ENCODE peak calls at places on chromosomes 4 and X, in seven cellular contexts. N is CD8-positive, alpha-beta memory T cell; M is H1; W is Peyer's patch; J is IMR-90; Z is PC-3; U is dorsolateral prefrontal cortex. X is an unnamed sample. For H3K27me3, the result is how much of the 10 kb centered on the place peaks cover.

GRCh38 chrX:35006361-35006760 is 63.8 kb downstream of the FAM47B start:
- DNase-seq in N (no peak), M (no peak), W (no peak), J (no peak), Z (no peak), U (no peak), X (no peak)

GRCh38 chr4:100566396-100566795 is 48.6 kb upstream of the EMCN start:
- DNase-seq in N (no peak), M (no peak), W (no peak), J (no peak), Z (no peak), U (no peak), X (no peak)

GRCh38 chr4:10706236-10706635 is 21.7 kb upstream of the CLNK start:
- DNase-seq in N (no peak), M (no peak), W (no peak), J (peak), Z (no peak), U (no peak), X (no peak)

GRCh38 chrX:110563276-110563675 is 204.6 kb downstream of the RTL9 start:
- DNase-seq in N (no peak), M (no peak), W (no peak), J (no peak), Z (peak), U (no peak), X (no peak)

GRCh38 chr4:106647451-106647850 is 278.9 kb upstream of the GIMD1 start:
- DNase-seq in N (no peak), M (no peak), W (no peak), J (no peak), Z (peak), U (no peak), X (no peak)

GRCh38 chr4:174394915-174395314 is 111.2 kb downstream of the CEP44 start:
- DNase-seq in N (no peak), M (no peak), W (no peak), J (peak), Z (peak), U (no peak), X (no peak)

GRCh38 chrX:9646471-9647038 is 119.1 kb downstream of the GPR143 start:
- DNase-seq in N (no peak), M (no peak), W (no peak), J (peak), Z (no peak), U (no peak), X (no peak)

GRCh38 chr4:85780664-85781063 is 305.7 kb downstream of the ARHGAP24 start:
- DNase-seq in N (no peak), M (no peak), W (no peak), J (no peak), Z (no peak), U (no peak), X (no peak)

GRCh38 chr4:182246401-182247205 is 3.4 kb downstream of the TENM3 start:
- DNase-seq in N (no peak), M (no peak), W (no peak), J (peak), Z (no peak), U (peak), X (no peak)

GRCh38 chr4:122668241-122668640 is 47.4 kb upstream of the IL21 start:
- DNase-seq in N (no peak), M (no peak), W (no peak), J (peak), Z (peak), U (no peak), X (no peak)

GRCh38 chr4:76969941-76970529 is 20.5 kb downstream of the SEPTIN11 start:
- DNase-seq in N (no peak), M (no peak), W (no peak), J (no peak), Z (peak), U (no peak), X (no peak)

GRCh38 chr4:48331577-48332340 is 9.6 kb upstream of the SLAIN2 start:
- DNase-seq in N (no peak), M (no peak), W (no peak), J (peak), Z (peak), U (no peak), X (no peak)

GRCh38 chr4:41757521-41758156 is 9.1 kb upstream of the PHOX2B start:
- DNase-seq in N (no peak), M (no peak), W (no peak), J (no peak), Z (peak), U (no peak), X (no peak)

GRCh38 chrX:83845397-83845796 is 15.5 kb upstream of the CYLC1 start:
- DNase-seq in N (peak), M (no peak), W (no peak), J (peak), Z (peak), U (no peak), X (peak)

GRCh38 chr4:7415927-7416686 is 18.6 kb downstream of the PSAPL1 start:
- DNase-seq in N (no peak), M (no peak), W (peak), J (no peak), Z (no peak), U (no peak), X (no peak)

GRCh38 chr4:130808492-130808891 is 1712.5 kb downstream of the C4orf33 start:
- DNase-seq in N (no peak), M (no peak), W (no peak), J (no peak), Z (peak), U (no peak), X (no peak)

GRCh38 chr4:185810746-185811508 is 1.1 kb downstream of the SORBS2 start:
- DNase-seq in N (no peak), M (no peak), W (no peak), J (no peak), Z (peak), U (no peak), X (no peak)

GRCh38 chrX:37371578-37371981 is 22.4 kb downstream of the PRRG1 start:
- DNase-seq in N (no peak), M (no peak), W (no peak), J (peak), Z (no peak), U (peak), X (no peak)

GRCh38 chr4:84479663-84480062 is 19.4 kb downstream of the NKX6-1 start:
- DNase-seq in N (no peak), M (no peak), W (no peak), J (no peak), Z (peak), U (no peak), X (no peak)

GRCh38 chrX:7943600-7944245 is 16.5 kb upstream of the PNPLA4 start:
- DNase-seq in N (no peak), M (no peak), W (no peak), J (no peak), Z (no peak), U (no peak), X (no peak)

GRCh38 chr4:2924286-2924685 is 38.9 kb downstream of the NOP14 start:
- DNase-seq in N (no peak), M (no peak), W (peak), J (no peak), Z (no peak), U (no peak), X (no peak)

GRCh38 chr4:42478941-42479340 is 81.7 kb downstream of the SHISA3 start:
- DNase-seq in N (no peak), M (no peak), W (no peak), J (no peak), Z (peak), U (no peak), X (no peak)

GRCh38 chr4:36222702-36223101 is 21.6 kb downstream of the ARAP2 start:
- DNase-seq in N (no peak), M (no peak), W (no peak), J (no peak), Z (peak), U (no peak), X (no peak)

GRCh38 chr4:173254646-173255045 is 79.5 kb downstream of the HMGB2 start:
- DNase-seq in N (no peak), M (no peak), W (no peak), J (no peak), Z (no peak), U (no peak), X (peak)

GRCh38 chrX:66015906-66016689 is 23.8 kb downstream of the VSIG4 start:
- DNase-seq in N (no peak), M (no peak), W (no peak), J (no peak), Z (no peak), U (no peak), X (no peak)

GRCh38 chr4:184768296-184768695 is 34.4 kb upstream of the CENPU start:
- DNase-seq in N (no peak), M (no peak), W (no peak), J (no peak), Z (no peak), U (no peak), X (no peak)

GRCh38 chrX:132022115-132022862 is 813 bp upstream of the STK26 start:
- DNase-seq in N (peak), M (no peak), W (no peak), J (no peak), Z (peak), U (no peak), X (peak)

GRCh38 chrX:44451056-44451455 is 91.6 kb downstream of the FUNDC1 start:
- DNase-seq in N (no peak), M (no peak), W (no peak), J (no peak), Z (no peak), U (no peak), X (no peak)

GRCh38 chrX:56788717-56789122 is 59.7 kb downstream of the NBDY start:
- DNase-seq in N (no peak), M (no peak), W (peak), J (peak), Z (no peak), U (peak), X (no peak)

GRCh38 chr4:182483685-182484084 is 240.5 kb downstream of the TENM3 start:
- DNase-seq in N (no peak), M (no peak), W (no peak), J (no peak), Z (no peak), U (no peak), X (no peak)

GRCh38 chr4:127997534-127998388 is 32.6 kb downstream of the ABHD18 start:
- DNase-seq in N (no peak), M (no peak), W (no peak), J (peak), Z (peak), U (no peak), X (peak)

GRCh38 chr4:176422031-176422430 is 102.3 kb downstream of the SPCS3 start:
- DNase-seq in N (no peak), M (no peak), W (no peak), J (peak), Z (peak), U (no peak), X (no peak)

GRCh38 chr4:153326513-153326912 is 18.0 kb upstream of the MND1 start:
- DNase-seq in N (no peak), M (no peak), W (no peak), J (peak), Z (peak), U (no peak), X (no peak)

GRCh38 chr4:75370582-75370981 is 143.6 kb downstream of the RCHY1 start:
- DNase-seq in N (no peak), M (no peak), W (no peak), J (no peak), Z (no peak), U (no peak), X (no peak)

GRCh38 chr4:38013461-38014366 is 53.5 kb downstream of the PTTG2 start:
- DNase-seq in N (no peak), M (no peak), W (no peak), J (peak), Z (peak), U (no peak), X (no peak)

GRCh38 chrX:103431316-103431715 is 55.0 kb downstream of the BEX3 start:
- DNase-seq in N (no peak), M (no peak), W (no peak), J (peak), Z (peak), U (no peak), X (no peak)

GRCh38 chrX:148794350-148794749 is 293.9 kb downstream of the AFF2 start:
- DNase-seq in N (no peak), M (no peak), W (no peak), J (no peak), Z (no peak), U (no peak), X (no peak)

GRCh38 chr4:5893013-5893580 is at the start of gene CRMP1:
- DNase-seq in N (no peak), M (no peak), W (no peak), J (no peak), Z (no peak), U (no peak), X (no peak)

GRCh38 chr4:22987861-22988260 is 295.1 kb downstream of the GBA3 start:
- DNase-seq in N (no peak), M (no peak), W (no peak), J (peak), Z (peak), U (no peak), X (no peak)

GRCh38 chrX:49838374-49838773 is 9.3 kb downstream of the PAGE4 start:
- DNase-seq in N (no peak), M (no peak), W (peak), J (peak), Z (peak), U (no peak), X (no peak)

GRCh38 chr4:53706422-53707032 is 115.2 kb upstream of the LNX1 start:
- DNase-seq in N (no peak), M (no peak), W (no peak), J (peak), Z (peak), U (no peak), X (peak)

GRCh38 chr4:53703267-53703655 is 112.0 kb upstream of the LNX1 start:
- DNase-seq in N (no peak), M (no peak), W (no peak), J (no peak), Z (no peak), U (no peak), X (no peak)

GRCh38 chr4:53705151-53705764 is 114.0 kb upstream of the LNX1 start:
- DNase-seq in N (no peak), M (no peak), W (no peak), J (no peak), Z (peak), U (no peak), X (peak)

GRCh38 chr4:53704329-53704728 is 113.0 kb upstream of the LNX1 start:
- DNase-seq in N (no peak), M (no peak), W (no peak), J (no peak), Z (no peak), U (no peak), X (no peak)

GRCh38 chr4:53705972-53706371 is 114.7 kb upstream of the LNX1 start:
- DNase-seq in N (no peak), M (no peak), W (no peak), J (no peak), Z (no peak), U (no peak), X (no peak)
- H3K27me3 ChIP-seq in N (under half), M (under half), W (under half), J (under half), Z (under half), U (under half), X (under half)

DNA sequence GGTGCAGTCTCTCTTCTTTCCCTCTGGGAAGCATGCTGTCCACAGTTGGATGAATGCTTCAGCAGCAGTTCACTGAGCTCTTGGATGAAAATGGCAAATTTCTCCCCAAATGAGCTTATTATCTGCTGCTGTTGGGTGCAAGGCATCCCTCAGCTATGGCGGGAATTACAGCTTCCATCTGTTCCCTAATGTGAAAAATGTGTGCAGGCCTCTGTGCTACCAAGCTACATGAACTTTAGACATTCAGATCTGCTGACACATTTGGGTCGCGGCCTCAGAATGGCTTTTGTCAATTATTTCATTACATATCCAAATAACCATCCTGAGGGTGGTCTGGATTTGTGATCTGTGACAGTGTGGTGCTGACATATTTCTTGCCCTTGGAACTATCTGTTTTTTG is 119.5 kb upstream of the SCML1 start:
- DNase-seq in N (no peak), M (no peak), W (no peak), J (no peak), Z (no peak), U (no peak), X (no peak)
- H3K27me3 ChIP-seq in N (under half), M (under half), W (under half), J (under half), Z (under half), U (under half), X (under half)

GRCh38 chrX:115563633-115564182 is 2.7 kb downstream of the PLS3 start:
- DNase-seq in N (no peak), M (no peak), W (no peak), J (no peak), Z (peak), U (no peak), X (peak)
- H3K27me3 ChIP-seq in N (under half), M (under half), W (under half), J (under half), Z (under half), U (under half), X (under half)

DNA sequence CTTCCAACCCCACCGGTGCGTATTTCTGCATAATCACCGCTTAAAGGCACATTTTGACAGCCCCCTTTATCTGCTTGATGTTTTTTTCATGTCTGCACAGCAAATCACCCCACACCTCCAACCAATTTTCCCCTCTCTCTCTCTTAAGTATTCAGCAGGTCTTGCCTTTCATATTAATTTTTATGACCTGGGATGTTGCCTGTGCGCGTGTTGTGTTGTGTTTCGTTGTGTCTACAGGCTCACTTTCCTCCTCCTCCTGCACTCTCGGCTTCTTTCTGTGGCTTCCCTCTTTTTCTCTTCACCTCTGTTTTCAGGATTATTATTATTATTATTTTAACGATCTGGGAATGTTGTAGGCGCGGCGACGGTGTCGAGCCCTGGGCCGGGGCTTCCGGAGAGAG is 721 bp downstream of the POU4F2 start:
- DNase-seq in N (no peak), M (no peak), W (no peak), J (no peak), Z (no peak), U (no peak), X (no peak)
- H3K27me3 ChIP-seq in N (under half), M (half or more), W (under half), J (under half), Z (under half), U (half or more), X (under half)

GRCh38 chr4:87239821-87240220 is 19.4 kb upstream of the KLHL8 start:
- DNase-seq in N (no peak), M (no peak), W (no peak), J (no peak), Z (peak), U (no peak), X (no peak)

GRCh38 chr4:87240341-87240740 is 19.9 kb upstream of the KLHL8 start:
- DNase-seq in N (no peak), M (no peak), W (no peak), J (no peak), Z (peak), U (no peak), X (no peak)

GRCh38 chr4:87241341-87241740 is 20.9 kb upstream of the KLHL8 start:
- DNase-seq in N (no peak), M (no peak), W (no peak), J (no peak), Z (no peak), U (no peak), X (no peak)

GRCh38 chr4:87243426-87244053 is 23.1 kb upstream of the KLHL8 start:
- DNase-seq in N (no peak), M (no peak), W (no peak), J (no peak), Z (no peak), U (no peak), X (no peak)
- H3K27me3 ChIP-seq in N (under half), M (under half), W (under half), J (under half), Z (under half), U (under half), X (under half)

GRCh38 chr4:119627267-119628190 is 1.1 kb downstream of the PDE5A start:
- DNase-seq in N (peak), M (peak), W (peak), J (peak), Z (peak), U (peak), X (peak)

GRCh38 chr4:119628281-119629141 is at the start of gene PDE5A:
- DNase-seq in N (peak), M (peak), W (peak), J (peak), Z (peak), U (peak), X (peak)

GRCh38 chr4:119626420-119626819 is 2.2 kb downstream of the PDE5A start:
- DNase-seq in N (no peak), M (no peak), W (peak), J (no peak), Z (no peak), U (no peak), X (no peak)

GRCh38 chr4:119626943-119627266 is 1.7 kb downstream of the PDE5A start:
- DNase-seq in N (no peak), M (no peak), W (no peak), J (no peak), Z (no peak), U (no peak), X (no peak)

GRCh38 chr4:119623025-119623424 is 5.6 kb downstream of the PDE5A start:
- DNase-seq in N (no peak), M (no peak), W (no peak), J (peak), Z (peak), U (no peak), X (no peak)
- H3K27me3 ChIP-seq in N (under half), M (under half), W (under half), J (under half), Z (under half), U (under half), X (under half)

X was measured in GM06990.